ENCODE peak calls at places on chromosomes 7 and 10, in five cellular contexts. One of them, this sample, is unnamed. For H3K4me1, the result is how much of the 10 kb centered on the place peaks cover.

GRCh38 chr10:65565246-65565645 is 1360.6 kb upstream of the LRRTM3 start:
- DNase-seq in body of pancreas: no peak
- DNase-seq in stomach: no peak
- DNase-seq in suprapubic skin: no peak
- DNase-seq in mammary epithelial cell: no peak
- DNase-seq in this sample: no peak

GRCh38 chr10:75718996-75719395 is 287.6 kb downstream of the LRMDA start:
- DNase-seq in stomach: no peak
- DNase-seq in mammary epithelial cell: no peak
- DNase-seq in body of pancreas: no peak
- DNase-seq in suprapubic skin: no peak
- DNase-seq in this sample: peak

GRCh38 chr7:55052081-55052480 is 33.3 kb downstream of the EGFR start:
- DNase-seq in suprapubic skin: no peak
- DNase-seq in stomach: no peak
- DNase-seq in mammary epithelial cell: peak
- DNase-seq in body of pancreas: no peak
- DNase-seq in this sample: peak

GRCh38 chr10:124741922-124742417 is 2.2 kb downstream of the FAM53B start:
- DNase-seq in suprapubic skin: no peak
- DNase-seq in mammary epithelial cell: peak
- DNase-seq in stomach: no peak
- DNase-seq in body of pancreas: no peak
- DNase-seq in this sample: no peak

GRCh38 chr10:64458341-64458740 is 937.1 kb downstream of the REEP3 start:
- DNase-seq in stomach: no peak
- DNase-seq in suprapubic skin: no peak
- DNase-seq in mammary epithelial cell: no peak
- DNase-seq in body of pancreas: no peak
- DNase-seq in this sample: no peak

GRCh38 chr7:103504505-103505135 is 58.6 kb upstream of the SLC26A5 start:
- DNase-seq in suprapubic skin: no peak
- DNase-seq in mammary epithelial cell: no peak
- DNase-seq in stomach: no peak
- DNase-seq in body of pancreas: no peak
- DNase-seq in this sample: no peak

GRCh38 chr10:50152792-50153272 is 85.1 kb downstream of the WASHC2A start:
- DNase-seq in body of pancreas: peak
- DNase-seq in stomach: peak
- DNase-seq in suprapubic skin: peak
- DNase-seq in mammary epithelial cell: no peak
- DNase-seq in this sample: peak

GRCh38 chr10:75542902-75543301 is 111.5 kb downstream of the LRMDA start:
- DNase-seq in mammary epithelial cell: no peak
- DNase-seq in body of pancreas: peak
- DNase-seq in stomach: no peak
- DNase-seq in suprapubic skin: peak
- DNase-seq in this sample: no peak

GRCh38 chr10:108608860-108609259 is 1314.5 kb downstream of the XPNPEP1 start:
- DNase-seq in body of pancreas: no peak
- DNase-seq in stomach: no peak
- DNase-seq in suprapubic skin: no peak
- DNase-seq in mammary epithelial cell: no peak
- DNase-seq in this sample: no peak

GRCh38 chr10:83425306-83425705 is 714.0 kb upstream of the GHITM start:
- DNase-seq in suprapubic skin: no peak
- DNase-seq in stomach: no peak
- DNase-seq in mammary epithelial cell: no peak
- DNase-seq in body of pancreas: no peak
- DNase-seq in this sample: no peak

GRCh38 chr10:62098278-62099121 is 170.1 kb downstream of the RTKN2 start:
- DNase-seq in mammary epithelial cell: no peak
- DNase-seq in stomach: no peak
- DNase-seq in body of pancreas: no peak
- DNase-seq in suprapubic skin: no peak
- DNase-seq in this sample: no peak

GRCh38 chr10:77390481-77390891 is 247.1 kb downstream of the KCNMA1 start:
- DNase-seq in suprapubic skin: peak
- DNase-seq in body of pancreas: no peak
- DNase-seq in mammary epithelial cell: peak
- DNase-seq in stomach: no peak
- DNase-seq in this sample: peak

GRCh38 chr10:77393411-77393810 is 244.2 kb downstream of the KCNMA1 start:
- DNase-seq in stomach: no peak
- DNase-seq in mammary epithelial cell: no peak
- DNase-seq in body of pancreas: no peak
- DNase-seq in suprapubic skin: no peak
- DNase-seq in this sample: no peak

GRCh38 chr10:77392851-77393250 is 244.8 kb downstream of the KCNMA1 start:
- DNase-seq in body of pancreas: no peak
- DNase-seq in suprapubic skin: no peak
- DNase-seq in stomach: no peak
- DNase-seq in mammary epithelial cell: peak
- DNase-seq in this sample: peak

GRCh38 chr10:77392236-77392721 is 245.3 kb downstream of the KCNMA1 start:
- DNase-seq in stomach: no peak
- DNase-seq in mammary epithelial cell: no peak
- DNase-seq in body of pancreas: no peak
- DNase-seq in suprapubic skin: peak
- DNase-seq in this sample: peak

DNA sequence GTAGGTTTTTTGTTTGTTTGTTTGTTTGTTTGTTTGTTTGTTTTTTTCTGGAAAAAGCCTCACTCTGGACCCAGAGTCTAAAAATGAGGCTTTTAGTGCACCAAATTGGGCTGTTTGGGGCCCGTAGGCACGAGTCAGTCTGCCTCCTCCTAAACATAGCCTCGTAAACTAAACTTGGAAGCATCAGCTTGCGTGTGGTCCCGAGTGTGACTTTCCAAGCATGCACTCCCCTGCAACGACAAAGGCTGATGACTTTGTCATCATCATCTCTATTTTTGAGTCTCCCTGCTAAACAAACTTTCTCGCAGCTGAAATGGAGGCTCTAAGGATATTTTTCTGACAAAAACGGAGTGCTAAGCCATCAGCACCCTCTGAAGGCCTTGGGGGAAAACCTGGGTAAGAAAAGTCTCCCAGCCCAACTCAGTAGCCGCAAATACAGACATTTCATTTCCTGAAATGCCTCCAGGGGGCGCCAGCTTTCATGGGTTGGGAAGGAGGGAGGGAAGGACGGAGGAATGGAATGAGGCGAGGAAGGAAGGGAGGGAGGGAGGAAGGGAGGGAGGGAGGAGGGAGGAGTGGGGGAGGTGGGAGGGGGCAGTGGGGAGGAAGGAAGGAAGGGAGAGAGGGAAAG is 245.9 kb downstream of the KCNMA1 start:
- DNase-seq in body of pancreas: peak
- DNase-seq in mammary epithelial cell: peak
- DNase-seq in stomach: peak
- DNase-seq in suprapubic skin: peak
- DNase-seq in this sample: peak
- H3K4me1 ChIP-seq in body of pancreas: half or more
- H3K4me1 ChIP-seq in mammary epithelial cell: half or more
- H3K4me1 ChIP-seq in stomach: under half
- H3K4me1 ChIP-seq in suprapubic skin: under half
- H3K4me1 ChIP-seq in this sample: under half

GRCh38 chr10:59823751-59824150 is 70.5 kb upstream of the MRLN start:
- DNase-seq in suprapubic skin: no peak
- DNase-seq in stomach: no peak
- DNase-seq in body of pancreas: no peak
- DNase-seq in mammary epithelial cell: no peak
- DNase-seq in this sample: no peak
- H3K27ac ChIP-seq in suprapubic skin: no peak
- H3K27ac ChIP-seq in stomach: no peak
- H3K27ac ChIP-seq in body of pancreas: no peak
- H3K27ac ChIP-seq in mammary epithelial cell: no peak
- H3K27ac ChIP-seq in this sample: no peak

GRCh38 chr10:58409956-58410610 is 24.9 kb downstream of the TFAM start:
- DNase-seq in body of pancreas: no peak
- DNase-seq in mammary epithelial cell: peak
- DNase-seq in stomach: no peak
- DNase-seq in suprapubic skin: no peak
- DNase-seq in this sample: no peak

GRCh38 chr10:58412502-58412961 is 27.3 kb downstream of the TFAM start:
- DNase-seq in mammary epithelial cell: peak
- DNase-seq in suprapubic skin: no peak
- DNase-seq in body of pancreas: no peak
- DNase-seq in stomach: no peak
- DNase-seq in this sample: peak

GRCh38 chr10:58415757-58416156 is 30.5 kb downstream of the TFAM start:
- DNase-seq in suprapubic skin: no peak
- DNase-seq in body of pancreas: no peak
- DNase-seq in stomach: no peak
- DNase-seq in mammary epithelial cell: no peak
- DNase-seq in this sample: no peak

GRCh38 chr10:58414270-58415041 is 29.2 kb downstream of the TFAM start:
- DNase-seq in body of pancreas: peak
- DNase-seq in suprapubic skin: no peak
- DNase-seq in mammary epithelial cell: peak
- DNase-seq in stomach: no peak
- DNase-seq in this sample: peak
- TF ChIP-seq CTCF in body of pancreas: peak
- TF ChIP-seq CTCF in suprapubic skin: peak
- TF ChIP-seq CTCF in mammary epithelial cell: peak
- TF ChIP-seq CTCF in stomach: no peak
- TF ChIP-seq CTCF in this sample: peak

GRCh38 chr7:5596046-5596895 is 172.6 kb upstream of the TNRC18 start:
- DNase-seq in mammary epithelial cell: peak
- DNase-seq in suprapubic skin: peak
- DNase-seq in body of pancreas: peak
- DNase-seq in stomach: peak
- DNase-seq in this sample: peak

GRCh38 chr7:5596896-5597246 is 173.2 kb upstream of the TNRC18 start:
- DNase-seq in body of pancreas: no peak
- DNase-seq in stomach: no peak
- DNase-seq in suprapubic skin: no peak
- DNase-seq in mammary epithelial cell: no peak
- DNase-seq in this sample: no peak

GRCh38 chr7:5597772-5598171 is 174.1 kb upstream of the TNRC18 start:
- DNase-seq in suprapubic skin: no peak
- DNase-seq in mammary epithelial cell: no peak
- DNase-seq in body of pancreas: no peak
- DNase-seq in stomach: no peak
- DNase-seq in this sample: no peak

GRCh38 chr7:5594616-5595544 is 171.2 kb upstream of the TNRC18 start:
- DNase-seq in mammary epithelial cell: peak
- DNase-seq in suprapubic skin: no peak
- DNase-seq in stomach: no peak
- DNase-seq in body of pancreas: no peak
- DNase-seq in this sample: peak

GRCh38 chr7:5595545-5596045 is 172.0 kb upstream of the TNRC18 start:
- DNase-seq in stomach: no peak
- DNase-seq in suprapubic skin: no peak
- DNase-seq in body of pancreas: no peak
- DNase-seq in mammary epithelial cell: peak
- DNase-seq in this sample: peak
- H3K4me1 ChIP-seq in stomach: half or more
- H3K4me1 ChIP-seq in suprapubic skin: half or more
- H3K4me1 ChIP-seq in body of pancreas: under half
- H3K4me1 ChIP-seq in mammary epithelial cell: under half
- H3K4me1 ChIP-seq in this sample: under half

GRCh38 chr7:127706766-127707165 is 54.8 kb downstream of the SND1 start:
- DNase-seq in stomach: no peak
- DNase-seq in body of pancreas: no peak
- DNase-seq in suprapubic skin: no peak
- DNase-seq in mammary epithelial cell: no peak
- DNase-seq in this sample: no peak
- H3K27ac ChIP-seq in stomach: no peak
- H3K27ac ChIP-seq in body of pancreas: no peak
- H3K27ac ChIP-seq in suprapubic skin: no peak
- H3K27ac ChIP-seq in mammary epithelial cell: no peak
- H3K27ac ChIP-seq in this sample: no peak

GRCh38 chr7:92606985-92607384 is 16.8 kb upstream of the FAM133B start:
- DNase-seq in stomach: no peak
- DNase-seq in suprapubic skin: no peak
- DNase-seq in body of pancreas: no peak
- DNase-seq in mammary epithelial cell: no peak
- DNase-seq in this sample: no peak

GRCh38 chr7:92612501-92612900 is 22.3 kb upstream of the FAM133B start:
- DNase-seq in stomach: no peak
- DNase-seq in body of pancreas: no peak
- DNase-seq in suprapubic skin: no peak
- DNase-seq in mammary epithelial cell: no peak
- DNase-seq in this sample: no peak

GRCh38 chr7:92608380-92609322 is 18.5 kb upstream of the FAM133B start:
- DNase-seq in mammary epithelial cell: no peak
- DNase-seq in body of pancreas: peak
- DNase-seq in stomach: no peak
- DNase-seq in suprapubic skin: no peak
- DNase-seq in this sample: no peak

GRCh38 chr7:92611735-92612134 is 21.5 kb upstream of the FAM133B start:
- DNase-seq in body of pancreas: no peak
- DNase-seq in mammary epithelial cell: no peak
- DNase-seq in stomach: no peak
- DNase-seq in suprapubic skin: no peak
- DNase-seq in this sample: no peak

GRCh38 chr7:92609921-92610518 is 19.8 kb upstream of the FAM133B start:
- DNase-seq in stomach: no peak
- DNase-seq in body of pancreas: no peak
- DNase-seq in mammary epithelial cell: no peak
- DNase-seq in suprapubic skin: no peak
- DNase-seq in this sample: no peak
- TF ChIP-seq CTCF in stomach: no peak
- TF ChIP-seq CTCF in body of pancreas: no peak
- TF ChIP-seq CTCF in mammary epithelial cell: peak
- TF ChIP-seq CTCF in suprapubic skin: no peak
- TF ChIP-seq CTCF in this sample: peak

DNA sequence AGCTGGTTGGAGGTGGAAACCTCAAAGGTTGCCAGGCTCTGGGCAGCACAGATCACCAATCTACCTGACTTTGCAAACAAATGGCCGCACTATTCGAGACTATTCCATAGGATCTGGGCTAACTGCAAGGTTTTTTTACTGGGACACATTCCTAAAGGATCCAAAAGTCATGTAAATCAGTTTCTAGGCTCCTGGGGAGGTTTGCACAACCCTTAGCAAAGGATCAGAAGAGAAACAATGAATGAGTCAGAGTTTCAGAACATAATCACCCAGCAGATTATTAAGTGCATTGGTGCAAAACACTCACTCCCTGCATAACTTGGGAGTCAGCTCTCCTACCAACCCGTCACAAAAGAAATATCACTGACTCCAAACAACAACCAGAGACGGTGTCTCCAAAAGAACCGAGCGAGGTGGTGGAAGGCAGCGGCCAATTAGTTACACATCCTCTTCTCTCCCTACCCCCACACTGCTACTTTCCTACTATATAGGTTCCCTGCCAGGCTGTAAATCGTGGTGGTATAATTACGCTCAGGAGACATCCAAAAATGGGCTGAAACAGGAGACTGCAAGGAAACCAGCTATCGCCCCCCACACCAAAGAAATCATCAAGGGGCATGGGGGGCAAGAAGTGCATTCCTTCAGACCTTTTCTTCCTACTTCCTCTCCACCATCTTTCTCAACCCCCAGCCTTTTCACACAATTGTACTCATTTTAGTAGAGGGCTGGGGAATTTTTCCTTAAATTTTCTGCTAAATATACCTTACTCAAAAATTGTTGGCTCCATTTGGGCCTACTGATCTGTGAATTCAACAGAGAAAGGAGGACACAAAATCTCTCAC is 3.2 kb downstream of the UBE2H start:
- DNase-seq in mammary epithelial cell: peak
- DNase-seq in body of pancreas: no peak
- DNase-seq in suprapubic skin: no peak
- DNase-seq in stomach: no peak
- DNase-seq in this sample: peak
- H3K4me1 ChIP-seq in mammary epithelial cell: under half
- H3K4me1 ChIP-seq in body of pancreas: under half
- H3K4me1 ChIP-seq in suprapubic skin: half or more
- H3K4me1 ChIP-seq in stomach: under half
- H3K4me1 ChIP-seq in this sample: under half

This sample was measured in foreskin keratinocyte.